ENCODE peak calls at places on chromosomes 12 and 14, in seven cellular contexts. O is cardiac muscle cell, Q is fibroblast of lung, G is pancreas, J is spleen, M is A549, L is fibroblast of pulmonary artery. Y is an unnamed sample.

GRCh38 chr14:101636081-101636560 is 74.8 kb downstream of the DIO3 start:
- DNase-seq in J (no peak), Q (peak), G (no peak), M (no peak), O (no peak), L (no peak), Y (no peak)

GRCh38 chr14:50937325-50937724 is 7.0 kb downstream of the PYGL start:
- DNase-seq in G (no peak), M (no peak), O (peak), L (peak), Q (peak), J (no peak), Y (no peak)

GRCh38 chr12:25058619-25059018 is 109.7 kb upstream of the BCAT1 start:
- DNase-seq in L (no peak), G (no peak), M (no peak), Q (no peak), J (no peak), O (no peak), Y (no peak)

GRCh38 chr14:98189521-98189920 is 1082.5 kb downstream of the BCL11B start:
- DNase-seq in M (no peak), J (no peak), L (no peak), O (no peak), G (no peak), Q (no peak), Y (no peak)

GRCh38 chr12:26831959-26832816 is 806 bp downstream of the ITPR2 start:
- DNase-seq in M (peak), Q (peak), O (peak), G (peak), L (peak), J (peak), Y (peak)

GRCh38 chr12:7061138-7061537 is 620 bp downstream of the C1S start:
- DNase-seq in O (no peak), Q (no peak), G (no peak), J (no peak), M (no peak), L (no peak), Y (no peak)

GRCh38 chr12:100128509-100128908 is 14.2 kb downstream of the BLTP3B start:
- DNase-seq in Q (peak), O (peak), L (peak), G (no peak), M (peak), J (no peak), Y (no peak)

GRCh38 chr12:24482882-24483604 is 465.9 kb downstream of the BCAT1 start:
- DNase-seq in M (no peak), G (no peak), O (no peak), Q (peak), L (no peak), J (no peak), Y (no peak)

GRCh38 chr14:61527325-61528100 is 167.8 kb upstream of the HIF1A start:
- DNase-seq in L (peak), J (no peak), M (peak), Q (peak), G (no peak), O (peak), Y (no peak)

GRCh38 chr12:14910090-14910915 is 24.6 kb upstream of the MGP start:
- DNase-seq in O (peak), J (no peak), Q (peak), G (no peak), L (peak), M (no peak), Y (no peak)

GRCh38 chr12:83074495-83074894 is 387.8 kb downstream of the TMTC2 start:
- DNase-seq in L (no peak), J (no peak), Q (no peak), G (no peak), M (peak), O (no peak), Y (no peak)

GRCh38 chr12:50862316-50862715 is 19.6 kb downstream of the TMPRSS12 start:
- DNase-seq in O (peak), L (peak), M (peak), Q (peak), J (no peak), G (no peak), Y (no peak)

GRCh38 chr12:92859650-92860386 is 69.3 kb downstream of the EEA1 start:
- DNase-seq in M (no peak), L (no peak), O (no peak), J (no peak), Q (no peak), G (no peak), Y (no peak)

GRCh38 chr14:60981626-60982455 is 796 bp downstream of the SLC38A6 start:
- DNase-seq in O (peak), M (peak), Q (peak), G (no peak), L (peak), J (no peak), Y (no peak)

GRCh38 chr12:77102123-77102522 is 36.8 kb upstream of the E2F7 start:
- DNase-seq in J (no peak), Q (no peak), L (no peak), O (no peak), M (no peak), G (no peak), Y (no peak)

GRCh38 chr12:14913381-14913781 is 25.0 kb downstream of the ERP27 start:
- DNase-seq in Q (peak), M (no peak), J (no peak), G (no peak), L (peak), O (peak), Y (no peak)

GRCh38 chr14:54253195-54253947 is 143.4 kb upstream of the CDKN3 start:
- DNase-seq in L (peak), J (no peak), G (no peak), O (peak), Q (peak), M (peak), Y (no peak)

GRCh38 chr14:101707285-101707842 is 54.1 kb upstream of the PPP2R5C start:
- DNase-seq in G (no peak), J (no peak), Q (peak), O (peak), M (peak), L (peak), Y (peak)

GRCh38 chr14:60815371-60815770 is 80.8 kb downstream of the MNAT1 start:
- DNase-seq in G (no peak), J (no peak), O (no peak), Q (no peak), L (no peak), M (no peak), Y (no peak)

GRCh38 chr14:69039287-69039628 is 60.2 kb upstream of the ACTN1 start:
- DNase-seq in L (peak), Q (peak), O (peak), M (peak), J (no peak), G (no peak), Y (no peak)

GRCh38 chr12:123149088-123149827 is 1.6 kb downstream of the PITPNM2 start:
- DNase-seq in O (peak), M (peak), L (peak), J (no peak), G (peak), Q (no peak), Y (no peak)
- H3K4me3 ChIP-seq in O (no peak), M (peak), L (peak), J (no peak), G (peak), Q (no peak), Y (no peak)

GRCh38 chr12:132106921-132107320 is 37.2 kb downstream of the DDX51 start:
- DNase-seq in Q (no peak), G (no peak), M (no peak), L (no peak), O (no peak), J (no peak), Y (no peak)

GRCh38 chr12:132102297-132102696 is 41.8 kb downstream of the DDX51 start:
- DNase-seq in Q (no peak), O (no peak), J (no peak), M (no peak), G (no peak), L (no peak), Y (no peak)

GRCh38 chr12:132100306-132101065 is 43.6 kb downstream of the DDX51 start:
- DNase-seq in J (no peak), L (no peak), Q (no peak), G (no peak), M (no peak), O (no peak), Y (no peak)

GRCh38 chr12:132105467-132105866 is 38.7 kb downstream of the DDX51 start:
- DNase-seq in Q (no peak), L (no peak), J (no peak), G (no peak), M (no peak), O (no peak), Y (no peak)

GRCh38 chr12:132103542-132104308 is 40.4 kb downstream of the DDX51 start:
- DNase-seq in L (no peak), J (no peak), O (no peak), Q (no peak), G (no peak), M (no peak), Y (no peak)
- H3K4me3 ChIP-seq in L (no peak), J (no peak), O (no peak), Q (no peak), G (no peak), M (no peak), Y (no peak)

GRCh38 chr12:31570880-31571279 is 20.1 kb downstream of the DENND5B start:
- DNase-seq in Q (no peak), L (peak), J (no peak), M (no peak), G (no peak), O (peak), Y (no peak)
- H3K4me3 ChIP-seq in Q (no peak), L (no peak), J (no peak), M (no peak), G (no peak), O (peak), Y (no peak)

GRCh38 chr14:91405241-91405721 is 12.3 kb downstream of the CCDC88C start:
- DNase-seq in G (no peak), Q (no peak), L (no peak), M (no peak), J (peak), O (no peak), Y (no peak)

GRCh38 chr14:91406982-91407381 is 10.6 kb downstream of the CCDC88C start:
- DNase-seq in G (peak), L (no peak), Q (no peak), O (no peak), J (peak), M (no peak), Y (no peak)

GRCh38 chr14:91406451-91406850 is 11.2 kb downstream of the CCDC88C start:
- DNase-seq in G (no peak), Q (no peak), L (no peak), J (peak), M (no peak), O (no peak), Y (no peak)

GRCh38 chr14:91403069-91403600 is 14.5 kb downstream of the CCDC88C start:
- DNase-seq in M (no peak), O (no peak), Q (no peak), L (no peak), J (peak), G (no peak), Y (no peak)

GRCh38 chr14:91405724-91406435 is 11.7 kb downstream of the CCDC88C start:
- DNase-seq in Q (no peak), O (no peak), M (no peak), G (no peak), J (peak), L (no peak), Y (no peak)
- H3K4me3 ChIP-seq in Q (no peak), O (no peak), M (no peak), G (no peak), J (no peak), L (no peak), Y (no peak)

DNA sequence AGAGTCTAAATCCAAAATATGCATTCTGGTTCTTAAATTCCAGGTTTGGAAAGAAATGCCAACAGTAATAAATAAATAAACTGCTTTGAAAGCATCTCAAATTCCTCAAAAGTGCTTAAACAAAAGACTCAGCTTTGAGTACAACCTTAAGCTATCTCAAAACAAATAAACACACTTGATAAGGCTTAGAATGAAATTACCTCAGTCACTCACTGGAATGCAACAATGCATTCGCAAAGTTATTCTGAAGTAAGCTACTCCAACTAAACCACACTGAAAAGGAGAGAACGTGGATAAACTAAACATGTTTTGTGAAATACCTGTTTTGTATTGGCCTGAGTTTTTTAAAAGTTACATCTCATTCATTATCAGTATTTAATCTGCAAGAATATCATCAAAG is 1.2 kb downstream of the SPTSSA start:
- DNase-seq in O (peak), M (no peak), L (peak), G (no peak), Q (peak), J (no peak), Y (no peak)
- H3K4me3 ChIP-seq in O (peak), M (peak), L (peak), G (no peak), Q (peak), J (no peak), Y (peak)